ENCODE peak calls at places on chromosomes 1 and 21, in seven cellular contexts. B is GM10248; R is NCI-H774; X is stimulated activated CD4-positive, alpha-beta T cell treated with anti-CD3 and anti-CD28 coated beads, Interleukin-4, amount 100 ng/mL, for 48 hours; G is Calu3; N is EL; U is NCI-H460. A is an unnamed sample.

GRCh38 chr1:68207129-68207689 is 25.1 kb downstream of the WLS start:
- DNase-seq in B (no peak), R (no peak), X (no peak), G (no peak), N (peak), U (no peak), A (no peak)

GRCh38 chr21:45544449-45545235 is 2.4 kb upstream of the SLC19A1 start:
- DNase-seq in B (peak), R (no peak), X (no peak), G (no peak), N (no peak), U (no peak), A (no peak)

GRCh38 chr1:173240609-173241008 is 33.5 kb upstream of the TNFSF4 start:
- DNase-seq in B (no peak), R (no peak), X (no peak), G (no peak), N (no peak), U (no peak), A (no peak)

GRCh38 chr1:212030936-212031528 is 4.3 kb downstream of the INTS7 start:
- DNase-seq in B (no peak), R (no peak), X (no peak), G (no peak), N (peak), U (peak), A (no peak)

GRCh38 chr1:146036241-146036989 is 14.9 kb upstream of the HJV start:
- DNase-seq in B (no peak), R (peak), X (no peak), G (no peak), N (no peak), U (no peak), A (peak)

GRCh38 chr1:100736324-100736723 is 16.8 kb downstream of the VCAM1 start:
- DNase-seq in B (no peak), R (no peak), X (no peak), G (no peak), N (peak), U (no peak), A (no peak)

GRCh38 chr1:199743227-199743626 is 284.3 kb upstream of the NR5A2 start:
- DNase-seq in B (no peak), R (no peak), X (no peak), G (no peak), N (peak), U (no peak), A (no peak)

GRCh38 chr1:211703812-211704566 is 28.6 kb upstream of the NEK2 start:
- DNase-seq in B (no peak), R (peak), X (no peak), G (no peak), N (no peak), U (no peak), A (peak)

GRCh38 chr1:67347688-67348472 is 40.2 kb downstream of the IL12RB2 start:
- DNase-seq in B (peak), R (peak), X (no peak), G (peak), N (peak), U (peak), A (peak)

GRCh38 chr1:36536727-36537126 is 54.0 kb upstream of the CSF3R start:
- DNase-seq in B (no peak), R (no peak), X (no peak), G (no peak), N (no peak), U (no peak), A (no peak)

GRCh38 chr21:45824546-45825208 is 156.9 kb upstream of the COL6A1 start:
- DNase-seq in B (no peak), R (no peak), X (no peak), G (no peak), N (no peak), U (no peak), A (no peak)

GRCh38 chr1:172581779-172582178 is 48.8 kb downstream of the SUCO start:
- DNase-seq in B (no peak), R (no peak), X (no peak), G (no peak), N (peak), U (no peak), A (no peak)

GRCh38 chr1:22804333-22804906 is 93.8 kb downstream of the EPHB2 start:
- DNase-seq in B (no peak), R (no peak), X (no peak), G (no peak), N (no peak), U (no peak), A (no peak)

GRCh38 chr1:100387644-100388350 is 35.5 kb downstream of the CDC14A start:
- DNase-seq in B (no peak), R (no peak), X (no peak), G (no peak), N (peak), U (no peak), A (no peak)

GRCh38 chr1:226222686-226223085 is 778 bp upstream of the MIXL1 start:
- DNase-seq in B (no peak), R (no peak), X (no peak), G (no peak), N (no peak), U (no peak), A (no peak)

GRCh38 chr1:180188679-180189175 is 34.1 kb downstream of the QSOX1 start:
- DNase-seq in B (no peak), R (no peak), X (no peak), G (no peak), N (no peak), U (no peak), A (no peak)

GRCh38 chr1:178376008-178376407 is 120.8 kb downstream of the CLEC20A start:
- DNase-seq in B (no peak), R (no peak), X (no peak), G (no peak), N (no peak), U (no peak), A (no peak)

GRCh38 chr1:119747451-119747850 is 21.3 kb downstream of the HMGCS2 start:
- DNase-seq in B (no peak), R (no peak), X (no peak), G (no peak), N (no peak), U (no peak), A (no peak)

GRCh38 chr1:159986531-159986930 is 32.5 kb upstream of the SLAMF9 start:
- DNase-seq in B (no peak), R (no peak), X (no peak), G (no peak), N (no peak), U (no peak), A (no peak)

GRCh38 chr1:181587870-181588438 is 104.6 kb downstream of the CACNA1E start:
- DNase-seq in B (no peak), R (no peak), X (no peak), G (no peak), N (no peak), U (no peak), A (no peak)

GRCh38 chr1:17075470-17076255 is 21.8 kb upstream of the SDHB start:
- DNase-seq in B (peak), R (no peak), X (no peak), G (peak), N (peak), U (peak), A (no peak)

GRCh38 chr1:226424228-226425003 is 16.5 kb upstream of the PARP1 start:
- DNase-seq in B (peak), R (peak), X (no peak), G (no peak), N (peak), U (peak), A (peak)

GRCh38 chr1:96554364-96554763 is 167.2 kb upstream of the PTBP2 start:
- DNase-seq in B (no peak), R (no peak), X (no peak), G (no peak), N (no peak), U (no peak), A (no peak)

GRCh38 chr1:242784807-242785206 is 260.3 kb upstream of the PLD5 start:
- DNase-seq in B (no peak), R (peak), X (no peak), G (no peak), N (no peak), U (no peak), A (no peak)

GRCh38 chr21:35113064-35113463 is 64.0 kb upstream of the RUNX1 start:
- DNase-seq in B (no peak), R (no peak), X (no peak), G (no peak), N (peak), U (no peak), A (no peak)

GRCh38 chr1:36134031-36134430 is 9.0 kb upstream of the COL8A2 start:
- DNase-seq in B (no peak), R (no peak), X (no peak), G (no peak), N (no peak), U (no peak), A (no peak)

GRCh38 chr1:180901221-180901990 is 11.3 kb upstream of the KIAA1614 start:
- DNase-seq in B (no peak), R (no peak), X (no peak), G (no peak), N (no peak), U (no peak), A (no peak)

GRCh38 chr1:174957829-174958228 is 41.9 kb upstream of the CACYBP start:
- DNase-seq in B (no peak), R (no peak), X (no peak), G (no peak), N (no peak), U (no peak), A (no peak)

GRCh38 chr1:171403396-171403795 is 81.9 kb upstream of the PRRC2C start:
- DNase-seq in B (no peak), R (no peak), X (no peak), G (no peak), N (peak), U (no peak), A (no peak)

GRCh38 chr21:31798842-31799691 is 67.1 kb upstream of the SCAF4 start:
- DNase-seq in B (no peak), R (no peak), X (no peak), G (no peak), N (no peak), U (no peak), A (peak)

GRCh38 chr21:19123525-19123924 is 719.9 kb upstream of the TMPRSS15 start:
- DNase-seq in B (no peak), R (no peak), X (no peak), G (no peak), N (no peak), U (no peak), A (no peak)

GRCh38 chr1:205750683-205751651 is 985 bp upstream of the NUCKS1 start:
- DNase-seq in B (no peak), R (no peak), X (no peak), G (no peak), N (peak), U (no peak), A (peak)

GRCh38 chr1:10852486-10852885 is 56.0 kb upstream of the CASZ1 start:
- DNase-seq in B (no peak), R (no peak), X (no peak), G (no peak), N (peak), U (no peak), A (no peak)

GRCh38 chr1:213297021-213297420 is 246.0 kb downstream of the RPS6KC1 start:
- DNase-seq in B (no peak), R (no peak), X (no peak), G (no peak), N (no peak), U (no peak), A (no peak)

GRCh38 chr1:156126043-156126700 is 11.7 kb downstream of the LMNA start:
- DNase-seq in B (peak), R (no peak), X (no peak), G (peak), N (peak), U (peak), A (no peak)

GRCh38 chr1:151145158-151146071 is 1.0 kb downstream of the SEMA6C start:
- DNase-seq in B (no peak), R (no peak), X (no peak), G (no peak), N (peak), U (no peak), A (no peak)

GRCh38 chr21:45326169-45326833 is 38.6 kb upstream of the POFUT2 start:
- DNase-seq in B (no peak), R (no peak), X (no peak), G (no peak), N (peak), U (no peak), A (no peak)

GRCh38 chr1:78003070-78003751 is 1.5 kb upstream of the DNAJB4 start:
- DNase-seq in B (no peak), R (no peak), X (no peak), G (no peak), N (no peak), U (no peak), A (peak)

GRCh38 chr1:196001188-196001587 is 607.1 kb downstream of the KCNT2 start:
- DNase-seq in B (no peak), R (no peak), X (no peak), G (no peak), N (no peak), U (no peak), A (no peak)